ENCODE peak calls at places on chromosome 5, in ten cellular contexts. J, M, U, F, W, A, Y, T, S and E are unnamed samples.

GRCh38 chr5:133316346-133317343 is 264.8 kb downstream of the HSPA4 start:
- DNase-seq in J (no peak), M (no peak), U (no peak), F (peak), W (peak), A (no peak), Y (no peak), T (no peak), S (peak), E (peak)

GRCh38 chr5:151002250-151002649 is 18.1 kb upstream of the GPX3 start:
- DNase-seq in J (no peak), M (peak), U (no peak), F (peak), W (peak), A (no peak), Y (peak), T (peak), S (no peak), E (peak)

GRCh38 chr5:154369682-154370081 is 76.1 kb upstream of the SAP30L start:
- DNase-seq in J (no peak), M (peak), U (peak), F (no peak), W (no peak), A (no peak), Y (no peak), T (no peak), S (no peak), E (no peak)

GRCh38 chr5:141150215-141150992 is 547 bp downstream of the PCDHB6 start:
- DNase-seq in J (no peak), M (no peak), U (no peak), F (no peak), W (no peak), A (no peak), Y (no peak), T (peak), S (no peak), E (no peak)

GRCh38 chr5:124661317-124662141 is 84.9 kb downstream of the ZNF608 start:
- DNase-seq in J (no peak), M (peak), U (no peak), F (peak), W (peak), A (no peak), Y (peak), T (peak), S (no peak), E (peak)

GRCh38 chr5:41793156-41793770 is 77.0 kb downstream of the OXCT1 start:
- DNase-seq in J (no peak), M (peak), U (no peak), F (peak), W (no peak), A (no peak), Y (peak), T (no peak), S (no peak), E (peak)

GRCh38 chr5:138091685-138092084 is 7.9 kb downstream of the WNT8A start:
- DNase-seq in J (no peak), M (no peak), U (no peak), F (no peak), W (no peak), A (no peak), Y (no peak), T (no peak), S (no peak), E (no peak)

GRCh38 chr5:34563951-34564705 is 92.0 kb upstream of the RAI14 start:
- DNase-seq in J (peak), M (peak), U (peak), F (peak), W (no peak), A (no peak), Y (peak), T (no peak), S (no peak), E (peak)

GRCh38 chr5:177505075-177505474 is 4.6 kb downstream of the DOK3 start:
- DNase-seq in J (no peak), M (no peak), U (no peak), F (no peak), W (no peak), A (no peak), Y (no peak), T (no peak), S (no peak), E (no peak)

GRCh38 chr5:65173130-65173525 is 308.6 kb downstream of the ADAMTS6 start:
- DNase-seq in J (no peak), M (no peak), U (no peak), F (no peak), W (no peak), A (no peak), Y (no peak), T (no peak), S (no peak), E (no peak)